ENCODE peak calls at places on chromosomes 7 and 10, in five cellular contexts. W is activated CD4-positive, alpha-beta T cell treated with anti-CD3 and anti-CD28 coated beads, Interleukin-2, amount 50 U/mL, for 4 hours; B is activated CD8-positive, alpha-beta memory T cell treated with anti-CD3 and anti-CD28 coated beads, Interleukin-2, amount 50 U/mL, for 48 hours; L is naive thymus-derived CD8-positive, alpha-beta T cell; Y is T follicular helper cell. Q is an unnamed sample.

GRCh38 chr7:5689118-5689517 is 92.3 kb downstream of the RNF216 start:
- DNase-seq in W (peak), Y (peak), L (peak), B (no peak), Q (no peak)

GRCh38 chr7:77464589-77464988 is 48.4 kb upstream of the GSAP start:
- DNase-seq in B (no peak), L (no peak), W (no peak), Y (no peak), Q (no peak)

GRCh38 chr7:111842489-111842888 is 280.2 kb upstream of the IMMP2L start:
- DNase-seq in B (no peak), L (no peak), W (no peak), Y (no peak), Q (no peak)

GRCh38 chr10:81725851-81726250 is 149.1 kb upstream of the NRG3 start:
- DNase-seq in W (no peak), Y (no peak), L (no peak), B (no peak), Q (no peak)

GRCh38 chr7:42126475-42127231 is 110.4 kb downstream of the GLI3 start:
- DNase-seq in W (no peak), L (no peak), Y (no peak), B (no peak), Q (no peak)

GRCh38 chr7:55776196-55776595 is 86.4 kb downstream of the SEPTIN14 start:
- DNase-seq in Y (no peak), W (no peak), B (no peak), L (no peak), Q (peak)

GRCh38 chr10:121310151-121310711 is 288.0 kb downstream of the FGFR2 start:
- DNase-seq in Y (no peak), W (no peak), L (no peak), B (no peak), Q (no peak)

GRCh38 chr10:114915294-114915693 is 22.7 kb upstream of the TRUB1 start:
- DNase-seq in W (no peak), L (no peak), B (no peak), Y (no peak), Q (no peak)

GRCh38 chr7:121366852-121367431 is 29.2 kb downstream of the FAM3C start:
- DNase-seq in W (peak), B (no peak), Y (peak), L (peak), Q (no peak)

GRCh38 chr7:92785923-92786322 is 50.5 kb downstream of the CDK6 start:
- DNase-seq in Y (no peak), W (no peak), L (no peak), B (no peak), Q (no peak)

GRCh38 chr7:1567082-1567771 is 2.6 kb downstream of the PSMG3 start:
- DNase-seq in L (no peak), W (no peak), B (no peak), Y (no peak), Q (no peak)

GRCh38 chr7:49099587-49100326 is 175.4 kb downstream of the CDC14C start:
- DNase-seq in W (no peak), Y (no peak), L (no peak), B (no peak), Q (no peak)

GRCh38 chr10:103854687-103855423 is 521 bp downstream of the SH3PXD2A start:
- DNase-seq in Y (no peak), W (peak), B (no peak), L (no peak), Q (no peak)

GRCh38 chr7:22934473-22935065 is 79.4 kb downstream of the HYCC1 start:
- DNase-seq in W (no peak), Y (no peak), B (no peak), L (no peak), Q (no peak)

GRCh38 chr10:44983066-44983894 is 4.7 kb upstream of the DEPP1 start:
- DNase-seq in Y (no peak), L (no peak), B (no peak), W (no peak), Q (peak)

GRCh38 chr10:114498413-114499111 is 94.3 kb upstream of the AFAP1L2 start:
- DNase-seq in Y (no peak), B (no peak), W (no peak), L (peak), Q (no peak)

GRCh38 chr10:63208981-63209380 is 75.9 kb downstream of the NRBF2 start:
- DNase-seq in W (no peak), L (no peak), Y (no peak), B (no peak), Q (no peak)

GRCh38 chr7:22675436-22675835 is 51.6 kb upstream of the IL6 start:
- DNase-seq in W (no peak), L (no peak), Y (no peak), B (no peak), Q (no peak)

GRCh38 chr10:114520453-114520852 is 116.2 kb upstream of the AFAP1L2 start:
- DNase-seq in L (peak), W (no peak), B (no peak), Y (no peak), Q (no peak)

GRCh38 chr10:77984986-77985385 is 44.3 kb downstream of the POLR3A start:
- DNase-seq in L (no peak), Y (no peak), B (no peak), W (no peak), Q (no peak)

GRCh38 chr10:133403359-133403758 is 9.4 kb downstream of the MTG1 start:
- DNase-seq in Y (no peak), W (no peak), L (no peak), B (no peak), Q (no peak)

GRCh38 chr10:130458509-130458908 is 322.3 kb downstream of the GLRX3 start:
- DNase-seq in W (no peak), B (no peak), Y (no peak), L (no peak), Q (peak)

GRCh38 chr7:29360633-29361625 is 166.4 kb downstream of the CHN2 start:
- DNase-seq in B (no peak), W (no peak), Y (no peak), L (no peak), Q (no peak)

GRCh38 chr7:81256991-81257390 is 338.1 kb upstream of the SEMA3C start:
- DNase-seq in B (no peak), L (no peak), W (no peak), Y (no peak), Q (no peak)

GRCh38 chr10:48404646-48405045 is 98.2 kb downstream of the MAPK8 start:
- DNase-seq in B (no peak), W (no peak), Y (no peak), L (no peak), Q (no peak)

GRCh38 chr7:106139253-106140251 is 27.4 kb upstream of the SYPL1 start:
- DNase-seq in W (no peak), L (no peak), B (no peak), Y (no peak), Q (peak)

GRCh38 chr10:96371356-96371755 is 12.6 kb upstream of the OPALIN start:
- DNase-seq in B (no peak), L (no peak), Y (no peak), W (no peak), Q (peak)

GRCh38 chr7:137970263-137970975 is 31.5 kb downstream of the CREB3L2 start:
- DNase-seq in W (no peak), L (no peak), Y (no peak), B (no peak), Q (no peak)

GRCh38 chr10:114691442-114691941 is 33.4 kb upstream of the ABLIM1 start:
- DNase-seq in W (no peak), Y (no peak), B (no peak), L (no peak), Q (no peak)

Q was measured in left lobe of liver.